ENCODE peak calls at places on chromosomes 3 and 15, in ten cellular contexts. N is A549, L is heart left ventricle, B is K562, D is upper lobe of left lung, P is HepG2, R is right lobe of liver, O is IMR-90, S is gastrocnemius medialis, A is body of pancreas. G is an unnamed sample.

GRCh38 chr3:99269606-99270355 is 368.3 kb upstream of the DCBLD2 start:
- ATAC-seq in L (peak; percentile 73), N (no peak), A (peak; percentile 18), D (peak; percentile 43), R (no peak), P (no peak), B (no peak), O (no peak), S (peak; percentile 33), G (peak; percentile 89)

GRCh38 chr3:23740517-23741402 is 65.0 kb upstream of the UBE2E1 start:
- ATAC-seq in N (peak; percentile 86), D (peak; percentile 90), P (no peak), R (peak; percentile 26), A (peak; percentile 61), S (peak; percentile 90), B (peak; percentile 35), O (no peak), L (no peak), G (peak; percentile 44)

GRCh38 chr3:57998366-57999283 is 9.6 kb upstream of the FLNB start:
- ATAC-seq in N (peak; percentile 69), S (no peak), D (no peak), L (peak; percentile 76), P (peak; percentile 73), B (peak; percentile 81), R (peak; percentile 82), A (peak; percentile 87), O (peak; percentile 69), G (no peak)

GRCh38 chr3:189902230-189903186 is 218.2 kb downstream of the P3H2 start:
- ATAC-seq in R (no peak), N (no peak), O (no peak), B (no peak), L (no peak), S (peak; percentile 15), P (no peak), D (no peak), A (no peak), G (peak; percentile 19)

GRCh38 chr15:61051570-61052031 is 177.5 kb downstream of the RORA start:
- ATAC-seq in D (peak; percentile 78), A (peak; percentile 42), R (peak; percentile 89), L (peak; percentile 79), O (peak; percentile 95), S (peak; percentile 76), P (peak; percentile 92), N (peak; percentile 93), B (peak; percentile 35), G (peak; percentile 92)

GRCh38 chr3:46536758-46537157 is 29.3 kb downstream of the LRRC2 start:
- ATAC-seq in B (no peak), L (no peak), N (no peak), P (no peak), O (no peak), A (no peak), D (no peak), R (no peak), S (peak; percentile 98), G (no peak)

GRCh38 chr15:94295275-94295674 is 63.9 kb downstream of the MCTP2 start:
- ATAC-seq in S (no peak), A (no peak), N (no peak), R (no peak), D (no peak), L (no peak), P (no peak), B (no peak), O (no peak), G (no peak)

GRCh38 chr3:63479661-63480035 is 172.8 kb upstream of the SNTN start:
- ATAC-seq in L (no peak), N (no peak), P (no peak), A (peak; percentile 33), O (no peak), R (no peak), D (no peak), S (no peak), B (no peak), G (peak; percentile 35)

GRCh38 chr3:13850161-13850945 is 29.5 kb downstream of the WNT7A start:
- ATAC-seq in R (peak; percentile 10), A (peak; percentile 49), L (no peak), B (peak; percentile 17), P (peak; percentile 53), S (no peak), O (no peak), D (peak; percentile 93), N (peak; percentile 61), G (no peak)

GRCh38 chr3:123332124-123332641 is 116.7 kb downstream of the ADCY5 start:
- ATAC-seq in B (no peak), L (no peak), D (no peak), P (no peak), O (no peak), N (no peak), A (peak; percentile 28), R (no peak), S (no peak), G (no peak)

GRCh38 chr3:184284696-184285095 is 8.9 kb downstream of the ECE2 start:
- ATAC-seq in S (no peak), P (peak; percentile 90), N (peak; percentile 86), O (peak; percentile 94), D (no peak), R (peak; percentile 89), B (peak; percentile 90), L (peak; percentile 59), A (peak; percentile 92), G (peak; percentile 63)

GRCh38 chr3:49671291-49672288 is 2.6 kb upstream of the APEH start:
- ATAC-seq in L (no peak), R (peak; percentile 60), N (peak; percentile 41), O (peak; percentile 4), B (peak; percentile 61), D (no peak), S (peak; percentile 31), P (peak; percentile 18), A (peak; percentile 48), G (no peak)

GRCh38 chr3:128274837-128275236 is 121.6 kb downstream of the EEFSEC start:
- ATAC-seq in D (no peak), R (no peak), O (peak; percentile 68), B (no peak), P (no peak), A (no peak), L (no peak), S (no peak), N (no peak), G (no peak)

GRCh38 chr15:71141572-71141971 is 26.3 kb downstream of the THSD4 start:
- ATAC-seq in R (no peak), N (no peak), S (no peak), D (no peak), O (no peak), B (no peak), L (no peak), P (no peak), A (no peak), G (no peak)

GRCh38 chr3:150737874-150738679 is 24.9 kb downstream of the SIAH2 start:
- ATAC-seq in O (peak; percentile 39), B (peak; percentile 75), R (peak; percentile 10), L (no peak), A (peak; percentile 89), P (peak; percentile 73), D (peak; percentile 65), S (peak; percentile 44), N (peak; percentile 65), G (peak; percentile 73)

GRCh38 chr3:175590745-175591144 is 731.6 kb downstream of the NAALADL2 start:
- ATAC-seq in P (no peak), N (no peak), S (no peak), D (no peak), B (no peak), L (no peak), A (no peak), O (no peak), R (no peak), G (no peak)

GRCh38 chr3:175585898-175586297 is 726.8 kb downstream of the NAALADL2 start:
- ATAC-seq in S (no peak), P (no peak), O (peak; percentile 88), N (no peak), D (no peak), B (no peak), R (no peak), A (no peak), L (no peak), G (no peak)

GRCh38 chr3:175591375-175591774 is 732.2 kb downstream of the NAALADL2 start:
- ATAC-seq in D (no peak), S (no peak), A (no peak), P (no peak), O (no peak), N (no peak), B (no peak), L (no peak), R (no peak), G (no peak)
- TF ChIP-seq POLR2A in D (no peak), S (no peak), A (no peak), P (no peak), O (no peak), N (no peak), B (no peak), L (no peak), R (no peak), G (no peak)

GRCh38 chr15:40992241-40992741 is 39.0 kb downstream of the CHAC1 start:
- ATAC-seq in L (no peak), R (no peak), O (peak; percentile 82), S (no peak), D (no peak), P (no peak), B (no peak), N (no peak), A (no peak), G (no peak)
- H3K4me3 ChIP-seq in L (no peak overlapping the region), R (no peak overlapping the region), O (no peak overlapping the region), S (no peak overlapping the region), D (no peak overlapping the region), P (no peak overlapping the region), B (no peak overlapping the region), N (no peak overlapping the region), A (no peak overlapping the region), G (no peak overlapping the region)

GRCh38 chr3:40387895-40388254 is 891 bp downstream of the ENTPD3 start:
- ATAC-seq in D (no peak), R (no peak), L (no peak), S (no peak), B (no peak), P (no peak), N (no peak), A (no peak), O (no peak), G (no peak)

GRCh38 chr3:40381904-40382616 is 4.9 kb upstream of the ENTPD3 start:
- ATAC-seq in P (no peak), N (no peak), A (no peak), B (peak; percentile 3), L (no peak), O (no peak), S (no peak), R (no peak), D (no peak), G (no peak)

GRCh38 chr3:40382617-40382979 is 4.4 kb upstream of the ENTPD3 start:
- ATAC-seq in N (no peak), L (no peak), D (no peak), P (no peak), R (no peak), A (no peak), B (peak; percentile 39), O (no peak), S (no peak), G (no peak)

GRCh38 chr3:40387001-40387894 is at the start of gene ENTPD3:
- ATAC-seq in A (peak; percentile 89), N (peak; percentile 92), B (peak; percentile 94), L (no peak), O (peak; percentile 70), D (peak; percentile 94), R (peak; percentile 83), S (no peak), P (no peak), G (peak; percentile 42)

GRCh38 chr3:40386213-40386612 is 771 bp upstream of the ENTPD3 start:
- ATAC-seq in N (no peak), D (no peak), A (no peak), P (no peak), O (no peak), B (peak; percentile 10), S (no peak), R (no peak), L (no peak), G (no peak)
- H3K9me3 ChIP-seq in N (no peaks in the 10 kb centered on the region), D (no peaks in the 10 kb centered on the region), A (no peaks in the 10 kb centered on the region), P (no peaks in the 10 kb centered on the region), O (no peaks in the 10 kb centered on the region), B (no peaks in the 10 kb centered on the region), S (no peaks in the 10 kb centered on the region), R (no peaks in the 10 kb centered on the region), L (no peaks in the 10 kb centered on the region), G (no peaks in the 10 kb centered on the region)

GRCh38 chr3:12831582-12831866 is 9.8 kb downstream of the RPL32 start:
- ATAC-seq in D (no peak), L (no peak), A (no peak), O (peak; percentile 5), R (no peak), B (peak; percentile 11), N (peak; percentile 4), S (no peak), P (no peak), G (no peak)
- TF ChIP-seq POLR2A in D (no peak), L (no peak), A (no peak), O (no peak), R (no peak), B (no peak), N (no peak), S (no peak), P (no peak), G (no peak)

G was measured in gastroesophageal sphincter.